ENCODE peak calls at places on chromosomes 2 and 18, in eight cellular contexts. Y, H, A, N, X, L, C and M are unnamed samples.

GRCh38 chr2:218017211-218018053 is 14.6 kb upstream of the TNS1 start:
- DNase-seq in Y (no peak), H (no peak), A (no peak), N (no peak), X (no peak), L (no peak), C (no peak), M (no peak)

GRCh38 chr18:25650201-25650941 is 298.4 kb upstream of the ZNF521 start:
- DNase-seq in Y (peak; percentile 96), H (no peak), A (peak; percentile 79), N (no peak), X (no peak), L (no peak), C (peak; percentile 91), M (peak; percentile 75)

GRCh38 chr18:9971313-9971920 is 57.6 kb downstream of the VAPA start:
- DNase-seq in Y (peak; percentile 71), H (peak; percentile 75), A (peak; percentile 82), N (peak; percentile 17), X (no peak), L (peak; percentile 67), C (peak; percentile 85), M (peak; percentile 74)

GRCh38 chr18:67730884-67731283 is 214.4 kb upstream of the DSEL start:
- DNase-seq in Y (peak; percentile 63), H (no peak), A (peak; percentile 62), N (no peak), X (no peak), L (no peak), C (peak; percentile 27), M (peak; percentile 39)

GRCh38 chr2:227460079-227460485 is 11.9 kb upstream of the AGFG1 start:
- DNase-seq in Y (peak; percentile 74), H (peak; percentile 41), A (peak; percentile 59), N (peak; percentile 52), X (no peak), L (no peak), C (peak; percentile 77), M (no peak)

GRCh38 chr2:199431748-199432213 is 26.0 kb downstream of the SATB2 start:
- DNase-seq in Y (peak; percentile 35), H (no peak), A (no peak), N (no peak), X (no peak), L (peak; percentile 42), C (peak; percentile 17), M (no peak)

GRCh38 chr2:164954954-164955701 is at the start of gene SLC38A11:
- DNase-seq in Y (peak; percentile 52), H (no peak), A (peak; percentile 51), N (no peak), X (no peak), L (peak; percentile 28), C (no peak), M (no peak)

GRCh38 chr2:240230424-240230945 is 90.0 kb upstream of the OTOS start:
- DNase-seq in Y (no peak), H (no peak), A (no peak), N (no peak), X (no peak), L (no peak), C (no peak), M (no peak)

GRCh38 chr18:55334875-55335274 is 253.1 kb downstream of the TCF4 start:
- DNase-seq in Y (no peak), H (peak; percentile 19), A (no peak), N (no peak), X (no peak), L (no peak), C (no peak), M (no peak)

GRCh38 chr18:25279133-25279532 is 72.8 kb downstream of the ZNF521 start:
- DNase-seq in Y (no peak), H (no peak), A (no peak), N (no peak), X (no peak), L (no peak), C (peak; percentile 89), M (no peak)

GRCh38 chr2:53543083-53543482 is 224.5 kb upstream of the CHAC2 start:
- DNase-seq in Y (no peak), H (no peak), A (no peak), N (no peak), X (no peak), L (no peak), C (no peak), M (no peak)

GRCh38 chr2:43039376-43040080 is 186.9 kb downstream of the ZFP36L2 start:
- DNase-seq in Y (no peak), H (no peak), A (no peak), N (no peak), X (no peak), L (no peak), C (no peak), M (no peak)

GRCh38 chr2:74186038-74186437 is 7.4 kb upstream of the MOB1A start:
- DNase-seq in Y (no peak), H (peak; percentile 71), A (no peak), N (no peak), X (peak; percentile 40), L (no peak), C (no peak), M (no peak)

GRCh38 chr2:100018794-100019193 is 123.6 kb downstream of the AFF3 start:
- DNase-seq in Y (peak; percentile 77), H (no peak), A (peak; percentile 59), N (no peak), X (no peak), L (no peak), C (peak; percentile 80), M (peak; percentile 36)

GRCh38 chr2:71620851-71621251 is 167.5 kb downstream of the DYSF start:
- DNase-seq in Y (no peak), H (no peak), A (no peak), N (no peak), X (no peak), L (no peak), C (no peak), M (no peak)

GRCh38 chr2:182717451-182718215 is 1.6 kb downstream of the DNAJC10 start:
- DNase-seq in Y (no peak), H (peak; percentile 27), A (no peak), N (no peak), X (no peak), L (no peak), C (no peak), M (no peak)

GRCh38 chr2:30239308-30240161 is 8.2 kb downstream of the LBH start:
- DNase-seq in Y (peak; percentile 69), H (peak; percentile 60), A (peak; percentile 84), N (peak; percentile 64), X (no peak), L (peak; percentile 84), C (peak; percentile 83), M (peak; percentile 57)

GRCh38 chr2:178280261-178280852 is 86.0 kb downstream of the OSBPL6 start:
- DNase-seq in Y (peak; percentile 58), H (no peak), A (peak; percentile 68), N (no peak), X (no peak), L (no peak), C (peak; percentile 67), M (peak; percentile 28)

GRCh38 chr18:23588836-23589560 is 2.7 kb upstream of the NPC1 start:
- DNase-seq in Y (peak; percentile 82), H (no peak), A (no peak), N (no peak), X (no peak), L (no peak), C (no peak), M (no peak)